ENCODE peak calls at places on chromosomes 12 and 14, in seven cellular contexts. One of them, this sample, is unnamed.

GRCh38 chr14:78178971-78179370 is 8.8 kb downstream of the NRXN3 start:
- DNase-seq in aorta: no peak
- DNase-seq in OCI-LY7: no peak
- DNase-seq in body of pancreas: no peak
- DNase-seq in HCT116: no peak
- DNase-seq in adipocyte: no peak
- DNase-seq in choroid plexus epithelial cell: no peak
- DNase-seq in this sample: no peak

GRCh38 chr12:51926718-51927117 is 19.4 kb downstream of the ACVRL1 start:
- DNase-seq in adipocyte: no peak
- DNase-seq in OCI-LY7: peak; percentile 54
- DNase-seq in aorta: no peak
- DNase-seq in body of pancreas: peak; percentile 68
- DNase-seq in choroid plexus epithelial cell: peak; percentile 75
- DNase-seq in HCT116: peak; percentile 48
- DNase-seq in this sample: no peak

GRCh38 chr12:108772247-108772646 is 40.9 kb upstream of the CORO1C start:
- DNase-seq in body of pancreas: no peak
- DNase-seq in aorta: no peak
- DNase-seq in adipocyte: no peak
- DNase-seq in OCI-LY7: peak; percentile 76
- DNase-seq in HCT116: no peak
- DNase-seq in choroid plexus epithelial cell: no peak
- DNase-seq in this sample: no peak

GRCh38 chr12:8698132-8698829 is 490 bp downstream of the RIMKLB start:
- DNase-seq in body of pancreas: peak; percentile 43
- DNase-seq in HCT116: no peak
- DNase-seq in OCI-LY7: peak; percentile 60
- DNase-seq in aorta: peak; percentile 85
- DNase-seq in adipocyte: peak; percentile 87
- DNase-seq in choroid plexus epithelial cell: no peak
- DNase-seq in this sample: no peak

GRCh38 chr14:56874375-56874774 is 64.1 kb upstream of the OTX2 start:
- DNase-seq in aorta: no peak
- DNase-seq in adipocyte: no peak
- DNase-seq in HCT116: peak; percentile 26
- DNase-seq in choroid plexus epithelial cell: no peak
- DNase-seq in OCI-LY7: peak; percentile 10
- DNase-seq in body of pancreas: peak; percentile 40
- DNase-seq in this sample: no peak

GRCh38 chr14:50812856-50813543 is 18.0 kb downstream of the NIN start:
- DNase-seq in OCI-LY7: no peak
- DNase-seq in aorta: no peak
- DNase-seq in adipocyte: no peak
- DNase-seq in choroid plexus epithelial cell: no peak
- DNase-seq in body of pancreas: no peak
- DNase-seq in HCT116: no peak
- DNase-seq in this sample: no peak

GRCh38 chr14:104977008-104977680 is 1.0 kb downstream of the AHNAK2 start:
- DNase-seq in adipocyte: no peak
- DNase-seq in choroid plexus epithelial cell: no peak
- DNase-seq in HCT116: no peak
- DNase-seq in aorta: peak; percentile 53
- DNase-seq in body of pancreas: no peak
- DNase-seq in OCI-LY7: no peak
- DNase-seq in this sample: no peak

GRCh38 chr12:55982319-55982936 is 8.6 kb downstream of the RAB5B start:
- DNase-seq in choroid plexus epithelial cell: no peak
- DNase-seq in HCT116: no peak
- DNase-seq in adipocyte: no peak
- DNase-seq in aorta: no peak
- DNase-seq in OCI-LY7: peak; percentile 78
- DNase-seq in body of pancreas: no peak
- DNase-seq in this sample: no peak

GRCh38 chr12:111035578-111036301 is 115.4 kb upstream of the MYL2 start:
- DNase-seq in choroid plexus epithelial cell: no peak
- DNase-seq in adipocyte: peak; percentile 4
- DNase-seq in aorta: no peak
- DNase-seq in body of pancreas: no peak
- DNase-seq in HCT116: no peak
- DNase-seq in OCI-LY7: no peak
- DNase-seq in this sample: no peak

GRCh38 chr12:124852911-124853441 is 10.7 kb downstream of the SCARB1 start:
- DNase-seq in choroid plexus epithelial cell: no peak
- DNase-seq in aorta: no peak
- DNase-seq in adipocyte: no peak
- DNase-seq in body of pancreas: no peak
- DNase-seq in OCI-LY7: no peak
- DNase-seq in HCT116: no peak
- DNase-seq in this sample: no peak

GRCh38 chr14:57408037-57408436 is 17.7 kb downstream of the NAA30 start:
- DNase-seq in body of pancreas: no peak
- DNase-seq in choroid plexus epithelial cell: no peak
- DNase-seq in aorta: no peak
- DNase-seq in OCI-LY7: no peak
- DNase-seq in adipocyte: no peak
- DNase-seq in HCT116: no peak
- DNase-seq in this sample: no peak

GRCh38 chr12:74449872-74450271 is 87.8 kb upstream of the ATXN7L3B start:
- DNase-seq in OCI-LY7: no peak
- DNase-seq in aorta: no peak
- DNase-seq in body of pancreas: no peak
- DNase-seq in adipocyte: peak; percentile 36
- DNase-seq in choroid plexus epithelial cell: peak; percentile 34
- DNase-seq in HCT116: peak; percentile 21
- DNase-seq in this sample: peak; percentile 56

GRCh38 chr14:23377873-23378563 is 1.2 kb downstream of the CMTM5 start:
- DNase-seq in choroid plexus epithelial cell: no peak
- DNase-seq in adipocyte: no peak
- DNase-seq in aorta: no peak
- DNase-seq in OCI-LY7: no peak
- DNase-seq in HCT116: no peak
- DNase-seq in body of pancreas: no peak
- DNase-seq in this sample: no peak

GRCh38 chr12:49684310-49684854 is 22.8 kb downstream of the FMNL3 start:
- DNase-seq in HCT116: no peak
- DNase-seq in aorta: no peak
- DNase-seq in adipocyte: no peak
- DNase-seq in body of pancreas: no peak
- DNase-seq in OCI-LY7: no peak
- DNase-seq in choroid plexus epithelial cell: no peak
- DNase-seq in this sample: no peak

DNA sequence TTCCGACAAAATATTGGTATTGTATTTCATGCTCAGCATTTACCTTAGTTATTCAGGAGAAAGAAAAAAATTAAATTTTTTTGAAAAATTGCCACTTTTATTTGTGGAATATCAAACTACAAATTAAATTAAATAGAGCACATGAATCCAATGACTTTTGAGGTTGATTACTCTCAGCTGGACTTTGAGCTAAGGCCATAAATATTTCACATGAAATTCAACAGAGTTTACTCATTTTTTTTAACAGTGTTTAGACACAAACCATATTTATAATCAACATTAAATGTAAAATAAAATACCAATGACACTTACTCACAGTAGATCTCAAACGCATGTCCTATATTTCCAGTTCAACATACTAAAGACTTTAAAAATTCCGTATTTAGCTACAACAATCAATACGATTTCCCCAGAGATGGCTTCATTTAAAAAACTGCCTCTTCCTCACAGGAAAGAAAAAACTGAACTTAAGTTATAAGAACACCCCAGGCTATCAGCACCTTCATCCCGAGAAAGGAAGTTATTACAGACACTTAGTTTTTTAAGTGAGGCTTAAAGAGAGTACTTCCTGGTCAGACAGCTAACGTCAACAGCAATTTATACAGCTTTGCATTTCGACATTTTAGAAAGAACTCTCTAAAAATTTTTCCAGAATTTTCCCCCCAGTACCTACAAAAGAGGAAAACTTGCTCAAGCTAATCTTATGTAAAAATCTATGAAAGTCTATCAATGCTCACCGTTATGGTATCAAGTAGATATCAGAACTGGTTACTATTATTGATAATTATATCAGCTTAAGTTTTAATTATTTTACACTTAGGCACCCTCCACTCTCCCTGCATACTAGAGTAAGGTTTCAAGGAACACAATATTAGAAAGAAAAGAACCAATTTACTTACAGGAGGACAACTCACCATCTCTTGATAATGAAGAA is 13.8 kb downstream of the TAOK3 start:
- DNase-seq in HCT116: no peak
- DNase-seq in body of pancreas: no peak
- DNase-seq in aorta: no peak
- DNase-seq in OCI-LY7: peak; percentile 50
- DNase-seq in adipocyte: no peak
- DNase-seq in choroid plexus epithelial cell: no peak
- DNase-seq in this sample: no peak
- H3K4me3 ChIP-seq in HCT116: no peak overlapping the region
- H3K4me3 ChIP-seq in body of pancreas: no peak overlapping the region
- H3K4me3 ChIP-seq in aorta: no peak overlapping the region
- H3K4me3 ChIP-seq in OCI-LY7: peak overlapping the region; percentile 75
- H3K4me3 ChIP-seq in adipocyte: peak overlapping the region; percentile 27
- H3K4me3 ChIP-seq in choroid plexus epithelial cell: no peak overlapping the region
- H3K4me3 ChIP-seq in this sample: no peak overlapping the region

GRCh38 chr12:2298556-2299195 is 245.9 kb downstream of the CACNA1C start:
- DNase-seq in adipocyte: no peak
- DNase-seq in aorta: no peak
- DNase-seq in OCI-LY7: no peak
- DNase-seq in body of pancreas: no peak
- DNase-seq in HCT116: no peak
- DNase-seq in choroid plexus epithelial cell: no peak
- DNase-seq in this sample: no peak

GRCh38 chr12:2295941-2296461 is 243.2 kb downstream of the CACNA1C start:
- DNase-seq in HCT116: no peak
- DNase-seq in OCI-LY7: peak; percentile 16
- DNase-seq in body of pancreas: no peak
- DNase-seq in adipocyte: peak; percentile 68
- DNase-seq in aorta: no peak
- DNase-seq in choroid plexus epithelial cell: peak; percentile 94
- DNase-seq in this sample: peak; percentile 77

GRCh38 chr12:2294651-2295475 is 242.1 kb downstream of the CACNA1C start:
- DNase-seq in choroid plexus epithelial cell: peak; percentile 63
- DNase-seq in OCI-LY7: peak; percentile 45
- DNase-seq in aorta: peak; percentile 68
- DNase-seq in adipocyte: peak; percentile 72
- DNase-seq in body of pancreas: peak; percentile 70
- DNase-seq in HCT116: no peak
- DNase-seq in this sample: peak; percentile 53

GRCh38 chr12:2297658-2298057 is 244.9 kb downstream of the CACNA1C start:
- DNase-seq in HCT116: no peak
- DNase-seq in aorta: no peak
- DNase-seq in OCI-LY7: peak; percentile 62
- DNase-seq in adipocyte: no peak
- DNase-seq in body of pancreas: no peak
- DNase-seq in choroid plexus epithelial cell: no peak
- DNase-seq in this sample: no peak

DNA sequence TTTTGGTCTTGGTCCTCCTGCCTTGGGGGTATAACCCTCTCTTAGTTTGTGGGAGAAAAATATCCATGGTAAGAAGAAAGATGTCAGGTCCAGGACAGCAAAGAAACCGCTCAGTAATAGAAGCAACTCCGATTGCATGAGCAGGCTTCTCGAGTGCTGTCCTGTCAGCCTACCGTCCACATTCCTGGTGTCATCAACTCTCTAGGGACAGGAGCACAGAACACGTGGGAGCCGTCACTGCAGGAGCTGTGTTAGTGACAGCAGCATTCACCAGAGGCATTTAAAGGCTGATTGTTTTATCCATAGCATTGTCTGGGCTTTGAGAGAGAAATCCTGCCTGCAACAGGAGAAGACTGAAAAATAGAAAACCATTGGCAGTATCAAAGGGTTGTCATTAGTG is 244.2 kb downstream of the CACNA1C start:
- DNase-seq in body of pancreas: no peak
- DNase-seq in HCT116: no peak
- DNase-seq in aorta: no peak
- DNase-seq in OCI-LY7: peak; percentile 16
- DNase-seq in adipocyte: no peak
- DNase-seq in choroid plexus epithelial cell: no peak
- DNase-seq in this sample: no peak
- H3K4me3 ChIP-seq in body of pancreas: no peak overlapping the region
- H3K4me3 ChIP-seq in HCT116: no peak overlapping the region
- H3K4me3 ChIP-seq in aorta: no peak overlapping the region
- H3K4me3 ChIP-seq in OCI-LY7: peak overlapping the region; percentile 50
- H3K4me3 ChIP-seq in adipocyte: no peak overlapping the region
- H3K4me3 ChIP-seq in choroid plexus epithelial cell: no peak overlapping the region
- H3K4me3 ChIP-seq in this sample: no peak overlapping the region

GRCh38 chr14:89091781-89092180 is 267.3 kb downstream of the TTC8 start:
- DNase-seq in OCI-LY7: no peak
- DNase-seq in adipocyte: no peak
- DNase-seq in HCT116: no peak
- DNase-seq in choroid plexus epithelial cell: no peak
- DNase-seq in body of pancreas: no peak
- DNase-seq in aorta: no peak
- DNase-seq in this sample: no peak

GRCh38 chr14:89089330-89089729 is 264.9 kb downstream of the TTC8 start:
- DNase-seq in aorta: no peak
- DNase-seq in OCI-LY7: no peak
- DNase-seq in choroid plexus epithelial cell: no peak
- DNase-seq in adipocyte: no peak
- DNase-seq in HCT116: no peak
- DNase-seq in body of pancreas: no peak
- DNase-seq in this sample: no peak

GRCh38 chr14:89085154-89086059 is 261.0 kb downstream of the TTC8 start:
- DNase-seq in aorta: no peak
- DNase-seq in adipocyte: peak; percentile 60
- DNase-seq in OCI-LY7: no peak
- DNase-seq in choroid plexus epithelial cell: peak; percentile 30
- DNase-seq in HCT116: no peak
- DNase-seq in body of pancreas: peak; percentile 33
- DNase-seq in this sample: peak; percentile 23

DNA sequence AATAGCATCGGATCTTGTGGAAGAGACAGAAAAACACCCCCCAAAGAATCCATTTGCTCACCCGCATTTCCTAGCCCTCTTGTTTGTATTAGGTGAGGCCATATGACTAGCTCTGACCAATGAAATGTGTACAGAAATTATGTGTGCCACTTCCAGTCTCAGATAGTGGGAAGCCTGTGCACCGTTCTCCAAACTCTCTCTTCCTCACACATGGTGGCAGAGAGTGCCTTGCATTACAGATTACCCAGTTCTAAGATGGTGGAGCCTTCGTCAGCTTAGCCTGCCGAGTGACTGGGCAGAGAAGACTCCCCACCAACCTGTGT is 261.6 kb downstream of the TTC8 start:
- DNase-seq in HCT116: no peak
- DNase-seq in adipocyte: no peak
- DNase-seq in choroid plexus epithelial cell: no peak
- DNase-seq in body of pancreas: no peak
- DNase-seq in OCI-LY7: no peak
- DNase-seq in aorta: no peak
- DNase-seq in this sample: no peak
- H3K4me3 ChIP-seq in HCT116: no peak overlapping the region
- H3K4me3 ChIP-seq in adipocyte: peak overlapping the region; percentile 24
- H3K4me3 ChIP-seq in choroid plexus epithelial cell: no peak overlapping the region
- H3K4me3 ChIP-seq in body of pancreas: no peak overlapping the region
- H3K4me3 ChIP-seq in OCI-LY7: no peak overlapping the region
- H3K4me3 ChIP-seq in aorta: no peak overlapping the region
- H3K4me3 ChIP-seq in this sample: no peak overlapping the region

GRCh38 chr12:121581681-121582439 is 1.0 kb upstream of the KDM2B start:
- DNase-seq in adipocyte: peak; percentile 83
- DNase-seq in aorta: peak; percentile 67
- DNase-seq in choroid plexus epithelial cell: peak; percentile 26
- DNase-seq in body of pancreas: peak; percentile 63
- DNase-seq in OCI-LY7: peak; percentile 46
- DNase-seq in HCT116: no peak
- DNase-seq in this sample: no peak
- H3K4me3 ChIP-seq in adipocyte: peak overlapping the region; percentile 85
- H3K4me3 ChIP-seq in aorta: no peak overlapping the region
- H3K4me3 ChIP-seq in choroid plexus epithelial cell: peak overlapping the region; percentile 69
- H3K4me3 ChIP-seq in body of pancreas: no peak overlapping the region
- H3K4me3 ChIP-seq in OCI-LY7: peak overlapping the region; percentile 79
- H3K4me3 ChIP-seq in HCT116: no peak overlapping the region
- H3K4me3 ChIP-seq in this sample: peak overlapping the region; percentile 59

This sample was measured in skeletal muscle cell.